ENCODE peak calls at places on chromosomes 3 and 15, in five cellular contexts. F, D, M, B and Y are unnamed samples.
A peak's percentile ranks its signal among the peaks of the same experiment; 100 is the strongest.

GRCh38 chr15:88256261-88257230 is at the start of gene NTRK3:
- DNase-seq in F (no peak), D (no peak), M (no peak), B (no peak), Y (peak; percentile 23)

GRCh38 chr15:62775932-62776331 is 266.6 kb upstream of the TPM1 start:
- DNase-seq in F (no peak), D (no peak), M (no peak), B (no peak), Y (no peak)

GRCh38 chr3:148697311-148698189 is at the start of gene AGTR1:
- DNase-seq in F (peak; percentile 83), D (peak; percentile 56), M (peak; percentile 72), B (peak; percentile 88), Y (peak; percentile 14)

GRCh38 chr15:88769161-88769971 is 33.9 kb upstream of the ACAN start:
- DNase-seq in F (no peak), D (no peak), M (no peak), B (no peak), Y (no peak)

GRCh38 chr3:123376451-123377172 is 72.3 kb downstream of the ADCY5 start:
- DNase-seq in F (no peak), D (peak; percentile 46), M (no peak), B (peak; percentile 8), Y (no peak)

GRCh38 chr3:60333710-60334109 is 917.5 kb downstream of the FHIT start:
- DNase-seq in F (no peak), D (no peak), M (no peak), B (no peak), Y (no peak)

GRCh38 chr3:4506559-4507009 is 13.4 kb downstream of the ITPR1 start:
- DNase-seq in F (no peak), D (no peak), M (no peak), B (no peak), Y (no peak)

GRCh38 chr3:190053919-190054672 is 66.6 kb downstream of the P3H2 start:
- DNase-seq in F (peak; percentile 37), D (no peak), M (no peak), B (peak; percentile 17), Y (no peak)

GRCh38 chr3:44913868-44914468 is 39.6 kb downstream of the TGM4 start:
- DNase-seq in F (peak; percentile 65), D (no peak), M (peak; percentile 84), B (peak; percentile 38), Y (peak; percentile 73)

GRCh38 chr3:73924063-73924462 is 299.3 kb upstream of the PDZRN3 start:
- DNase-seq in F (no peak), D (no peak), M (no peak), B (no peak), Y (no peak)

GRCh38 chr3:137771401-137772230 is 7.5 kb downstream of the SOX14 start:
- DNase-seq in F (no peak), D (no peak), M (no peak), B (no peak), Y (no peak)

GRCh38 chr15:96746621-96747155 is 416.2 kb downstream of the NR2F2 start:
- DNase-seq in F (no peak), D (no peak), M (no peak), B (no peak), Y (no peak)

GRCh38 chr3:18099611-18100010 is 325.5 kb downstream of the SATB1 start:
- DNase-seq in F (no peak), D (no peak), M (no peak), B (no peak), Y (no peak)

GRCh38 chr3:8739757-8740508 is 6.3 kb downstream of the CAV3 start:
- DNase-seq in F (no peak), D (no peak), M (no peak), B (no peak), Y (no peak)

GRCh38 chr3:72816843-72817485 is 31.3 kb downstream of the SHQ1 start:
- DNase-seq in F (no peak), D (no peak), M (no peak), B (no peak), Y (no peak)

GRCh38 chr3:197426161-197426566 is 127.8 kb upstream of the DLG1 start:
- DNase-seq in F (no peak), D (no peak), M (no peak), B (no peak), Y (peak; percentile 66)

GRCh38 chr15:88543065-88543776 is 3.3 kb downstream of the DET1 start:
- DNase-seq in F (no peak), D (no peak), M (no peak), B (no peak), Y (no peak)

GRCh38 chr3:49671291-49672288 is 2.6 kb upstream of the APEH start:
- DNase-seq in F (peak; percentile 63), D (peak; percentile 76), M (peak; percentile 88), B (peak; percentile 65), Y (peak; percentile 83)

GRCh38 chr3:78900426-78900825 is 867.4 kb downstream of the ROBO1 start:
- DNase-seq in F (no peak), D (no peak), M (no peak), B (no peak), Y (no peak)

GRCh38 chr3:119323401-119324107 is 29.4 kb downstream of the ARHGAP31 start:
- DNase-seq in F (no peak), D (no peak), M (peak; percentile 83), B (no peak), Y (no peak)

GRCh38 chr3:119319311-119319710 is 25.1 kb downstream of the ARHGAP31 start:
- DNase-seq in F (no peak), D (no peak), M (no peak), B (no peak), Y (no peak)

GRCh38 chr3:119324899-119325298 is 30.7 kb downstream of the ARHGAP31 start:
- DNase-seq in F (no peak), D (no peak), M (no peak), B (no peak), Y (no peak)

GRCh38 chr3:119322021-119322522 is 27.9 kb downstream of the ARHGAP31 start:
- DNase-seq in F (peak; percentile 30), D (no peak), M (no peak), B (no peak), Y (no peak)

GRCh38 chr3:119322523-119323400 is 28.6 kb downstream of the ARHGAP31 start:
- DNase-seq in F (peak; percentile 93), D (peak; percentile 65), M (peak; percentile 98), B (peak; percentile 89), Y (peak; percentile 84)
- TF ChIP-seq POLR2A in F (no peak), D (peak; percentile 10), M (no peak), B (peak; percentile 51), Y (no peak)

GRCh38 chr3:140206196-140207040 is 271.4 kb downstream of the CLSTN2 start:
- DNase-seq in F (peak; percentile 29), D (no peak), M (no peak), B (no peak), Y (no peak)
- TF ChIP-seq CTCF in F (peak; percentile 26), D (no peak), M (no peak), B (no peak), Y (no peak)

GRCh38 chr15:50354838-50355611 is at the start of gene GABPB1:
- DNase-seq in F (peak; percentile 91), D (peak; percentile 85), M (peak; percentile 97), B (peak; percentile 87), Y (peak; percentile 85)
- TF ChIP-seq POLR2A in F (no peak), D (peak; percentile 68), M (peak; percentile 73), B (peak; percentile 27), Y (peak; percentile 28)

DNA sequence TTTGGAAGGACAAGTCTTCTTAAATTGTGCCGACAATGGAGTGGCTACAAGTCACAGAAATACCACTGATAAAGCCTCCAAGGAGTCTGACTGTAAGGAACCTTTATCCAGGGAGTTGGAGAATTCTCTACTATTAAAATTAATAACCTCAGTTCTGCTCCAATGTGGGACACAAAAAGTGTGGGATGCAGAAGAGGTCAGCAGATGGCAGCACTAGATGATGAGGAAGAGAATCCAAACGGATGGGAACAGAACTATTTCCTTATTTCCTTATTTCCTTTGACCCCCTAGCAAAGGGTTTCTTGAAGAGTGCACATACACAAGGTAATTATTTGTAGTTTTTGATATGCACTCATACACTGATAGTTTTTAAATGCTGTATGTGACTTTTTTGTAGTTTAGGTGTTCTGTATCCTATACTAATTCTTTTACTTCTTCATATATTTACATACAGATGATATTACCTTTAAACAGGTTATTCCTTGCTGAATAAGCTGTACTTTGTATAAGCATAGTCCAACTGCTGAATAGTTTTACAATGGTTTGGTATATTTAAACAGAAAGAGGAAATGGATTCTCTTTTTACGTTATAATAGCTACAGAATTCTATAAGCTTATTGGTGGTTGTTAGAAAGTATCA is 25.6 kb upstream of the NLGN1 start:
- DNase-seq in F (peak; percentile 41), D (no peak), M (no peak), B (no peak), Y (peak; percentile 22)
- TF ChIP-seq CTCF in F (peak; percentile 57), D (no peak), M (no peak), B (peak; percentile 44), Y (peak; percentile 55)